ENCODE peak calls at places on chromosomes 1 and 21, in ten cellular contexts. One of them, this sample, is unnamed.

GRCh38 chr1:116504308-116505156 is 66.3 kb downstream of the CD58 start:
- DNase-seq in activated CD4-positive, alpha-beta T cell treated with anti-CD3 and anti-CD28 coated beads for 24 hours: peak
- DNase-seq in heart left ventricle: peak
- DNase-seq in CD4-positive, alpha-beta T cell: peak
- DNase-seq in AG08395: peak
- DNase-seq in EL: peak
- DNase-seq in non-pigmented ciliary epithelial cell: no peak
- DNase-seq in epithelial cell of prostate: peak
- DNase-seq in GM04504: no peak
- DNase-seq in stimulated activated CD4-positive, alpha-beta T cell treated with anti-CD3 and anti-CD28 coated beads, Interleukin-1b, Interleukin-23, amount 100 ng/mL, for 24 hours: peak
- DNase-seq in this sample: peak

GRCh38 chr21:35086357-35086756 is 37.3 kb upstream of the RUNX1 start:
- DNase-seq in GM04504: no peak
- DNase-seq in heart left ventricle: no peak
- DNase-seq in AG08395: peak
- DNase-seq in activated CD4-positive, alpha-beta T cell treated with anti-CD3 and anti-CD28 coated beads for 24 hours: no peak
- DNase-seq in epithelial cell of prostate: peak
- DNase-seq in EL: peak
- DNase-seq in CD4-positive, alpha-beta T cell: no peak
- DNase-seq in non-pigmented ciliary epithelial cell: no peak
- DNase-seq in stimulated activated CD4-positive, alpha-beta T cell treated with anti-CD3 and anti-CD28 coated beads, Interleukin-1b, Interleukin-23, amount 100 ng/mL, for 24 hours: no peak
- DNase-seq in this sample: no peak

GRCh38 chr1:163069142-163069541 is at the start of gene RGS4:
- DNase-seq in stimulated activated CD4-positive, alpha-beta T cell treated with anti-CD3 and anti-CD28 coated beads, Interleukin-1b, Interleukin-23, amount 100 ng/mL, for 24 hours: no peak
- DNase-seq in epithelial cell of prostate: no peak
- DNase-seq in heart left ventricle: peak
- DNase-seq in activated CD4-positive, alpha-beta T cell treated with anti-CD3 and anti-CD28 coated beads for 24 hours: no peak
- DNase-seq in non-pigmented ciliary epithelial cell: peak
- DNase-seq in AG08395: peak
- DNase-seq in GM04504: peak
- DNase-seq in CD4-positive, alpha-beta T cell: no peak
- DNase-seq in EL: peak
- DNase-seq in this sample: peak

GRCh38 chr1:53552146-53552940 is 93.1 kb downstream of the DMRTB1 start:
- DNase-seq in stimulated activated CD4-positive, alpha-beta T cell treated with anti-CD3 and anti-CD28 coated beads, Interleukin-1b, Interleukin-23, amount 100 ng/mL, for 24 hours: no peak
- DNase-seq in GM04504: no peak
- DNase-seq in CD4-positive, alpha-beta T cell: no peak
- DNase-seq in heart left ventricle: peak
- DNase-seq in EL: peak
- DNase-seq in AG08395: no peak
- DNase-seq in epithelial cell of prostate: no peak
- DNase-seq in non-pigmented ciliary epithelial cell: no peak
- DNase-seq in activated CD4-positive, alpha-beta T cell treated with anti-CD3 and anti-CD28 coated beads for 24 hours: no peak
- DNase-seq in this sample: no peak

GRCh38 chr1:226814751-226815496 is 55.5 kb upstream of the PSEN2 start:
- DNase-seq in epithelial cell of prostate: peak
- DNase-seq in non-pigmented ciliary epithelial cell: peak
- DNase-seq in CD4-positive, alpha-beta T cell: no peak
- DNase-seq in stimulated activated CD4-positive, alpha-beta T cell treated with anti-CD3 and anti-CD28 coated beads, Interleukin-1b, Interleukin-23, amount 100 ng/mL, for 24 hours: no peak
- DNase-seq in GM04504: peak
- DNase-seq in heart left ventricle: no peak
- DNase-seq in EL: peak
- DNase-seq in AG08395: peak
- DNase-seq in activated CD4-positive, alpha-beta T cell treated with anti-CD3 and anti-CD28 coated beads for 24 hours: no peak
- DNase-seq in this sample: no peak

GRCh38 chr1:157274698-157275534 is 136.7 kb upstream of the ETV3 start:
- DNase-seq in epithelial cell of prostate: no peak
- DNase-seq in heart left ventricle: no peak
- DNase-seq in GM04504: peak
- DNase-seq in AG08395: peak
- DNase-seq in non-pigmented ciliary epithelial cell: no peak
- DNase-seq in CD4-positive, alpha-beta T cell: no peak
- DNase-seq in activated CD4-positive, alpha-beta T cell treated with anti-CD3 and anti-CD28 coated beads for 24 hours: no peak
- DNase-seq in stimulated activated CD4-positive, alpha-beta T cell treated with anti-CD3 and anti-CD28 coated beads, Interleukin-1b, Interleukin-23, amount 100 ng/mL, for 24 hours: no peak
- DNase-seq in EL: peak
- DNase-seq in this sample: peak

GRCh38 chr1:42931911-42932422 is 26.7 kb downstream of the SLC2A1 start:
- DNase-seq in GM04504: no peak
- DNase-seq in EL: no peak
- DNase-seq in activated CD4-positive, alpha-beta T cell treated with anti-CD3 and anti-CD28 coated beads for 24 hours: peak
- DNase-seq in CD4-positive, alpha-beta T cell: peak
- DNase-seq in non-pigmented ciliary epithelial cell: no peak
- DNase-seq in stimulated activated CD4-positive, alpha-beta T cell treated with anti-CD3 and anti-CD28 coated beads, Interleukin-1b, Interleukin-23, amount 100 ng/mL, for 24 hours: no peak
- DNase-seq in heart left ventricle: peak
- DNase-seq in epithelial cell of prostate: no peak
- DNase-seq in AG08395: no peak
- DNase-seq in this sample: peak

GRCh38 chr1:219385786-219386427 is 212.2 kb downstream of the LYPLAL1 start:
- DNase-seq in CD4-positive, alpha-beta T cell: no peak
- DNase-seq in epithelial cell of prostate: no peak
- DNase-seq in heart left ventricle: no peak
- DNase-seq in activated CD4-positive, alpha-beta T cell treated with anti-CD3 and anti-CD28 coated beads for 24 hours: no peak
- DNase-seq in AG08395: peak
- DNase-seq in stimulated activated CD4-positive, alpha-beta T cell treated with anti-CD3 and anti-CD28 coated beads, Interleukin-1b, Interleukin-23, amount 100 ng/mL, for 24 hours: peak
- DNase-seq in non-pigmented ciliary epithelial cell: peak
- DNase-seq in GM04504: peak
- DNase-seq in EL: peak
- DNase-seq in this sample: peak

GRCh38 chr1:154865442-154866256 is 4.4 kb downstream of the KCNN3 start:
- DNase-seq in non-pigmented ciliary epithelial cell: no peak
- DNase-seq in stimulated activated CD4-positive, alpha-beta T cell treated with anti-CD3 and anti-CD28 coated beads, Interleukin-1b, Interleukin-23, amount 100 ng/mL, for 24 hours: no peak
- DNase-seq in activated CD4-positive, alpha-beta T cell treated with anti-CD3 and anti-CD28 coated beads for 24 hours: no peak
- DNase-seq in CD4-positive, alpha-beta T cell: no peak
- DNase-seq in epithelial cell of prostate: no peak
- DNase-seq in GM04504: no peak
- DNase-seq in AG08395: no peak
- DNase-seq in heart left ventricle: no peak
- DNase-seq in EL: no peak
- DNase-seq in this sample: peak

GRCh38 chr21:36030581-36031189 is 29.6 kb downstream of the SETD4 start:
- DNase-seq in GM04504: no peak
- DNase-seq in epithelial cell of prostate: no peak
- DNase-seq in CD4-positive, alpha-beta T cell: no peak
- DNase-seq in activated CD4-positive, alpha-beta T cell treated with anti-CD3 and anti-CD28 coated beads for 24 hours: no peak
- DNase-seq in EL: peak
- DNase-seq in stimulated activated CD4-positive, alpha-beta T cell treated with anti-CD3 and anti-CD28 coated beads, Interleukin-1b, Interleukin-23, amount 100 ng/mL, for 24 hours: no peak
- DNase-seq in non-pigmented ciliary epithelial cell: no peak
- DNase-seq in heart left ventricle: no peak
- DNase-seq in AG08395: no peak
- DNase-seq in this sample: peak

GRCh38 chr21:16563795-16564194 is 834.0 kb downstream of the USP25 start:
- DNase-seq in GM04504: no peak
- DNase-seq in epithelial cell of prostate: no peak
- DNase-seq in non-pigmented ciliary epithelial cell: no peak
- DNase-seq in stimulated activated CD4-positive, alpha-beta T cell treated with anti-CD3 and anti-CD28 coated beads, Interleukin-1b, Interleukin-23, amount 100 ng/mL, for 24 hours: no peak
- DNase-seq in heart left ventricle: no peak
- DNase-seq in EL: peak
- DNase-seq in CD4-positive, alpha-beta T cell: no peak
- DNase-seq in activated CD4-positive, alpha-beta T cell treated with anti-CD3 and anti-CD28 coated beads for 24 hours: no peak
- DNase-seq in AG08395: peak
- DNase-seq in this sample: no peak

GRCh38 chr1:225911207-225912130 is 12.6 kb downstream of the PYCR2 start:
- DNase-seq in non-pigmented ciliary epithelial cell: no peak
- DNase-seq in CD4-positive, alpha-beta T cell: peak
- DNase-seq in stimulated activated CD4-positive, alpha-beta T cell treated with anti-CD3 and anti-CD28 coated beads, Interleukin-1b, Interleukin-23, amount 100 ng/mL, for 24 hours: peak
- DNase-seq in EL: peak
- DNase-seq in epithelial cell of prostate: no peak
- DNase-seq in GM04504: no peak
- DNase-seq in heart left ventricle: peak
- DNase-seq in activated CD4-positive, alpha-beta T cell treated with anti-CD3 and anti-CD28 coated beads for 24 hours: peak
- DNase-seq in AG08395: peak
- DNase-seq in this sample: peak

GRCh38 chr1:234628099-234628498 is 18.1 kb upstream of the IRF2BP2 start:
- DNase-seq in epithelial cell of prostate: peak
- DNase-seq in non-pigmented ciliary epithelial cell: no peak
- DNase-seq in stimulated activated CD4-positive, alpha-beta T cell treated with anti-CD3 and anti-CD28 coated beads, Interleukin-1b, Interleukin-23, amount 100 ng/mL, for 24 hours: no peak
- DNase-seq in heart left ventricle: no peak
- DNase-seq in EL: peak
- DNase-seq in activated CD4-positive, alpha-beta T cell treated with anti-CD3 and anti-CD28 coated beads for 24 hours: no peak
- DNase-seq in GM04504: no peak
- DNase-seq in CD4-positive, alpha-beta T cell: no peak
- DNase-seq in AG08395: no peak
- DNase-seq in this sample: no peak

GRCh38 chr1:158506369-158506987 is 34.5 kb downstream of the OR10R2 start:
- DNase-seq in AG08395: no peak
- DNase-seq in activated CD4-positive, alpha-beta T cell treated with anti-CD3 and anti-CD28 coated beads for 24 hours: peak
- DNase-seq in GM04504: no peak
- DNase-seq in epithelial cell of prostate: no peak
- DNase-seq in heart left ventricle: no peak
- DNase-seq in EL: peak
- DNase-seq in stimulated activated CD4-positive, alpha-beta T cell treated with anti-CD3 and anti-CD28 coated beads, Interleukin-1b, Interleukin-23, amount 100 ng/mL, for 24 hours: peak
- DNase-seq in CD4-positive, alpha-beta T cell: peak
- DNase-seq in non-pigmented ciliary epithelial cell: no peak
- DNase-seq in this sample: peak

GRCh38 chr1:235060607-235061470 is 67.8 kb downstream of the TOMM20 start:
- DNase-seq in GM04504: no peak
- DNase-seq in stimulated activated CD4-positive, alpha-beta T cell treated with anti-CD3 and anti-CD28 coated beads, Interleukin-1b, Interleukin-23, amount 100 ng/mL, for 24 hours: no peak
- DNase-seq in heart left ventricle: no peak
- DNase-seq in epithelial cell of prostate: no peak
- DNase-seq in non-pigmented ciliary epithelial cell: no peak
- DNase-seq in EL: no peak
- DNase-seq in AG08395: peak
- DNase-seq in activated CD4-positive, alpha-beta T cell treated with anti-CD3 and anti-CD28 coated beads for 24 hours: no peak
- DNase-seq in CD4-positive, alpha-beta T cell: no peak
- DNase-seq in this sample: no peak

GRCh38 chr21:46038871-46039397 is 57.4 kb downstream of the COL6A1 start:
- DNase-seq in EL: peak
- DNase-seq in epithelial cell of prostate: no peak
- DNase-seq in GM04504: no peak
- DNase-seq in heart left ventricle: peak
- DNase-seq in non-pigmented ciliary epithelial cell: no peak
- DNase-seq in stimulated activated CD4-positive, alpha-beta T cell treated with anti-CD3 and anti-CD28 coated beads, Interleukin-1b, Interleukin-23, amount 100 ng/mL, for 24 hours: no peak
- DNase-seq in AG08395: peak
- DNase-seq in CD4-positive, alpha-beta T cell: no peak
- DNase-seq in activated CD4-positive, alpha-beta T cell treated with anti-CD3 and anti-CD28 coated beads for 24 hours: no peak
- DNase-seq in this sample: no peak

GRCh38 chr1:226882187-226882586 is 11.8 kb downstream of the PSEN2 start:
- DNase-seq in stimulated activated CD4-positive, alpha-beta T cell treated with anti-CD3 and anti-CD28 coated beads, Interleukin-1b, Interleukin-23, amount 100 ng/mL, for 24 hours: no peak
- DNase-seq in epithelial cell of prostate: no peak
- DNase-seq in CD4-positive, alpha-beta T cell: no peak
- DNase-seq in EL: no peak
- DNase-seq in activated CD4-positive, alpha-beta T cell treated with anti-CD3 and anti-CD28 coated beads for 24 hours: no peak
- DNase-seq in GM04504: no peak
- DNase-seq in AG08395: no peak
- DNase-seq in heart left ventricle: no peak
- DNase-seq in non-pigmented ciliary epithelial cell: no peak
- DNase-seq in this sample: no peak

GRCh38 chr1:214360525-214361164 is 79.7 kb downstream of the SMYD2 start:
- DNase-seq in CD4-positive, alpha-beta T cell: no peak
- DNase-seq in EL: no peak
- DNase-seq in activated CD4-positive, alpha-beta T cell treated with anti-CD3 and anti-CD28 coated beads for 24 hours: no peak
- DNase-seq in heart left ventricle: no peak
- DNase-seq in stimulated activated CD4-positive, alpha-beta T cell treated with anti-CD3 and anti-CD28 coated beads, Interleukin-1b, Interleukin-23, amount 100 ng/mL, for 24 hours: no peak
- DNase-seq in non-pigmented ciliary epithelial cell: no peak
- DNase-seq in AG08395: no peak
- DNase-seq in GM04504: no peak
- DNase-seq in epithelial cell of prostate: no peak
- DNase-seq in this sample: no peak

GRCh38 chr1:163013826-163014600 is 55.1 kb upstream of the RGS4 start:
- DNase-seq in stimulated activated CD4-positive, alpha-beta T cell treated with anti-CD3 and anti-CD28 coated beads, Interleukin-1b, Interleukin-23, amount 100 ng/mL, for 24 hours: no peak
- DNase-seq in EL: no peak
- DNase-seq in GM04504: no peak
- DNase-seq in activated CD4-positive, alpha-beta T cell treated with anti-CD3 and anti-CD28 coated beads for 24 hours: no peak
- DNase-seq in AG08395: no peak
- DNase-seq in heart left ventricle: no peak
- DNase-seq in epithelial cell of prostate: no peak
- DNase-seq in non-pigmented ciliary epithelial cell: no peak
- DNase-seq in CD4-positive, alpha-beta T cell: no peak
- DNase-seq in this sample: no peak

GRCh38 chr1:110288111-110288510 is 51.1 kb upstream of the RBM15 start:
- DNase-seq in activated CD4-positive, alpha-beta T cell treated with anti-CD3 and anti-CD28 coated beads for 24 hours: no peak
- DNase-seq in GM04504: no peak
- DNase-seq in stimulated activated CD4-positive, alpha-beta T cell treated with anti-CD3 and anti-CD28 coated beads, Interleukin-1b, Interleukin-23, amount 100 ng/mL, for 24 hours: no peak
- DNase-seq in CD4-positive, alpha-beta T cell: no peak
- DNase-seq in EL: peak
- DNase-seq in non-pigmented ciliary epithelial cell: no peak
- DNase-seq in AG08395: no peak
- DNase-seq in heart left ventricle: no peak
- DNase-seq in epithelial cell of prostate: no peak
- DNase-seq in this sample: no peak

GRCh38 chr1:212285685-212286436 is 651 bp downstream of the PPP2R5A start:
- DNase-seq in stimulated activated CD4-positive, alpha-beta T cell treated with anti-CD3 and anti-CD28 coated beads, Interleukin-1b, Interleukin-23, amount 100 ng/mL, for 24 hours: peak
- DNase-seq in AG08395: peak
- DNase-seq in CD4-positive, alpha-beta T cell: peak
- DNase-seq in non-pigmented ciliary epithelial cell: no peak
- DNase-seq in GM04504: no peak
- DNase-seq in EL: peak
- DNase-seq in epithelial cell of prostate: no peak
- DNase-seq in heart left ventricle: peak
- DNase-seq in activated CD4-positive, alpha-beta T cell treated with anti-CD3 and anti-CD28 coated beads for 24 hours: peak
- DNase-seq in this sample: peak

GRCh38 chr21:41953249-41953830 is 478 bp downstream of the C2CD2 start:
- DNase-seq in stimulated activated CD4-positive, alpha-beta T cell treated with anti-CD3 and anti-CD28 coated beads, Interleukin-1b, Interleukin-23, amount 100 ng/mL, for 24 hours: no peak
- DNase-seq in non-pigmented ciliary epithelial cell: no peak
- DNase-seq in CD4-positive, alpha-beta T cell: no peak
- DNase-seq in AG08395: no peak
- DNase-seq in GM04504: no peak
- DNase-seq in EL: no peak
- DNase-seq in activated CD4-positive, alpha-beta T cell treated with anti-CD3 and anti-CD28 coated beads for 24 hours: no peak
- DNase-seq in epithelial cell of prostate: no peak
- DNase-seq in heart left ventricle: no peak
- DNase-seq in this sample: peak

GRCh38 chr1:25641931-25642611 is 25.5 kb downstream of the MAN1C1 start:
- DNase-seq in activated CD4-positive, alpha-beta T cell treated with anti-CD3 and anti-CD28 coated beads for 24 hours: no peak
- DNase-seq in non-pigmented ciliary epithelial cell: no peak
- DNase-seq in EL: peak
- DNase-seq in GM04504: peak
- DNase-seq in epithelial cell of prostate: no peak
- DNase-seq in stimulated activated CD4-positive, alpha-beta T cell treated with anti-CD3 and anti-CD28 coated beads, Interleukin-1b, Interleukin-23, amount 100 ng/mL, for 24 hours: no peak
- DNase-seq in AG08395: peak
- DNase-seq in heart left ventricle: no peak
- DNase-seq in CD4-positive, alpha-beta T cell: no peak
- DNase-seq in this sample: no peak

This sample was measured in K562.